ENCODE peak calls at places on chromosomes 6 and 20, in nine cellular contexts. A is ovary, P is A549, C is K562, L is GM12878, W is HepG2, E is H1, G is tibial nerve, V is suprapubic skin. K is an unnamed sample.

GRCh38 chr6:9398794-9399373 is 963.5 kb upstream of the SLC35B3 start:
- DNase-seq in C (no peak), E (no peak), V (peak; percentile 55), A (no peak), W (no peak), P (no peak), G (no peak), L (no peak), K (no peak)

GRCh38 chr6:5676701-5677100 is 330.0 kb downstream of the NRN1 start:
- DNase-seq in W (no peak), C (no peak), P (no peak), G (no peak), L (no peak), E (no peak), A (no peak), V (no peak), K (no peak)

GRCh38 chr6:88048556-88048955 is 915 bp downstream of the SPACA1 start:
- DNase-seq in C (no peak), L (no peak), E (no peak), V (no peak), G (no peak), P (no peak), W (no peak), A (no peak), K (no peak)

GRCh38 chr20:22471156-22471836 is 113.1 kb downstream of the FOXA2 start:
- DNase-seq in E (no peak), L (no peak), W (peak; percentile 72), P (peak; percentile 56), C (peak; percentile 24), G (no peak), A (no peak), V (no peak), K (no peak)

GRCh38 chr6:14396392-14396791 is 278.8 kb downstream of the CD83 start:
- DNase-seq in V (no peak), W (no peak), G (no peak), P (no peak), A (no peak), C (no peak), L (no peak), E (no peak), K (no peak)

GRCh38 chr6:118867181-118867580 is 26.8 kb upstream of the ASF1A start:
- DNase-seq in A (no peak), G (no peak), P (no peak), C (no peak), W (no peak), V (no peak), E (no peak), L (no peak), K (no peak)

GRCh38 chr6:16735014-16735413 is 26.2 kb downstream of the ATXN1 start:
- DNase-seq in G (no peak), W (no peak), L (no peak), V (no peak), E (no peak), C (no peak), P (no peak), A (no peak), K (no peak)

GRCh38 chr6:128882991-128883571 is at the start of gene LAMA2:
- DNase-seq in A (peak; percentile 87), E (peak; percentile 87), W (peak; percentile 7), P (no peak), C (no peak), G (peak; percentile 76), L (no peak), V (peak; percentile 86), K (peak; percentile 95)

GRCh38 chr6:87846446-87846845 is 144.4 kb upstream of the AKIRIN2 start:
- DNase-seq in L (no peak), C (no peak), E (no peak), G (no peak), A (no peak), W (no peak), P (no peak), V (no peak), K (no peak)

GRCh38 chr6:1336246-1336843 is 24.4 kb downstream of the FOXQ1 start:
- DNase-seq in V (no peak), A (no peak), L (no peak), E (no peak), W (peak; percentile 90), P (no peak), G (no peak), C (no peak), K (peak; percentile 83)

GRCh38 chr6:4916954-4917561 is 86.8 kb downstream of the RPP40 start:
- DNase-seq in C (no peak), A (no peak), G (no peak), L (no peak), W (no peak), E (no peak), V (no peak), P (no peak), K (no peak)

GRCh38 chr6:130980310-130981032 is 82.6 kb downstream of the EPB41L2 start:
- DNase-seq in A (no peak), P (no peak), W (no peak), V (no peak), E (no peak), G (no peak), C (no peak), L (no peak), K (no peak)

GRCh38 chr20:32834972-32835371 is 15.2 kb downstream of the MAPRE1 start:
- DNase-seq in E (no peak), W (no peak), V (no peak), C (no peak), G (no peak), L (no peak), A (no peak), P (no peak), K (no peak)

GRCh38 chr6:27795697-27796494 is 116.3 kb downstream of the OR2B2 start:
- DNase-seq in E (peak; percentile 75), C (peak; percentile 75), A (peak; percentile 37), P (peak; percentile 36), W (peak; percentile 95), G (peak; percentile 97), L (peak; percentile 91), V (no peak), K (no peak)

GRCh38 chr20:53957421-53958172 is 112.8 kb downstream of the BCAS1 start:
- DNase-seq in V (no peak), W (no peak), C (no peak), E (no peak), L (no peak), G (no peak), P (no peak), A (no peak), K (no peak)

GRCh38 chr20:17871861-17872260 is 96.7 kb downstream of the SNX5 start:
- DNase-seq in V (peak; percentile 39), W (no peak), A (no peak), L (no peak), G (no peak), P (no peak), E (no peak), C (no peak), K (no peak)

GRCh38 chr20:34302723-34303528 is at the start of gene AHCY:
- DNase-seq in W (peak; percentile 97), C (peak; percentile 92), P (peak; percentile 95), E (peak; percentile 97), V (peak; percentile 98), A (peak; percentile 93), G (peak; percentile 92), L (peak; percentile 82), K (peak; percentile 99)
- TF ChIP-seq POLR2A in W (peak; percentile 96), C (peak; percentile 91), P (peak; percentile 89), E (peak; percentile 84), V (peak; percentile 43), A (peak; percentile 63), G (peak; percentile 43), L (peak; percentile 90), K (peak; percentile 43)

DNA sequence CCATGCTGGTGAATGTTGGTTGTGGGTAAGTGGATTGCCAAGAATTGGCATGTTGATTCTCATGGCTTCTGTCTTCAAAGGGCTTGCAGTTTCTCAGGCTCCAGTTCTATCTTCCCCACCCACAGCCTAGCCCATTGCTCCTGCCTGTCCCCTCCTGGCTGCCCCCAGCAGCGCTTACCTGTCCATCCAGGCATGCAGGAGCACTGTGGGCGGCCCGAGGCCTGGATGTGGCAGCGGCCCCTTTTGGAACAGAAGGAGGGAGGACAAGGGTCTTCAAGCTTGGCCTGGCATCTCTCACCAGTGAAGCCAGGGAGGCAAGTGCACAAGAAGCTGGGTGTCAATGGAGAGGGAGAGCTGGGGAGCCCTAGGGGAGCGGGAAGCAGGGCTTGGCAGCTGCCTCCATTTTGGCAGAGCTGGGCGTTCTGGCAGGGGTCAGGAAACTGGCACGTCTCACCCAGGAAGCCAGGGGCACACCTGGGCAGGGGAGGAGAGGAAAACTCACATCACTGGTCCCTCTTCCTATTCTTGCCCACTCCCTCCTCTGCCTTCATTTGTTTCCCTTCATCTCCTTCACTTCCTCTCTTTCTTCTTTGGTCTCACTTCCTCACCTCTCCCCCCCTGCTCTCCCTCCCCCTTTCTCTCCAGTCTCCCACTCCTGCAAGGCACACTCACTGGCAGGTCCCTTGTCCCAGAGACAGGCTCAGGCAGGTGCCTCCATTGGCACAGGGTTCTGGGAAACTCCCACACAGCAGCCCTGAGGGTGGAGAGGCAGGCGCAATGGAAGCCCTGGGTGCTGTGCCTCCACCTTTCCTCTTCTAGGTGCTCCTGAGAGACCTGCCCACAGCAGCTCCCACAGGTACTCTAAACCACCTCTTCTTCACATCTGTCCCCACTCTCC is 1.3 kb downstream of the NOTCH4 start:
- DNase-seq in V (no peak), C (no peak), E (no peak), P (no peak), L (no peak), W (no peak), G (no peak), A (no peak), K (no peak)
- H3K4me3 ChIP-seq in V (peak overlapping the region; percentile 21), C (no peak overlapping the region), E (no peak overlapping the region), P (no peak overlapping the region), L (no peak overlapping the region), W (no peak overlapping the region), G (peak overlapping the region; percentile 20), A (no peak overlapping the region), K (peak overlapping the region; percentile 27)

GRCh38 chr6:68575765-68576439 is 59.2 kb upstream of the ADGRB3 start:
- DNase-seq in E (peak; percentile 62), L (no peak), P (no peak), A (no peak), C (peak; percentile 34), G (no peak), W (no peak), V (no peak), K (no peak)
- TF ChIP-seq EP300 in E (no peak), L (no peak), P (no peak), A (no peak), C (no peak), G (no peak), W (no peak), V (no peak), K (no peak)

DNA sequence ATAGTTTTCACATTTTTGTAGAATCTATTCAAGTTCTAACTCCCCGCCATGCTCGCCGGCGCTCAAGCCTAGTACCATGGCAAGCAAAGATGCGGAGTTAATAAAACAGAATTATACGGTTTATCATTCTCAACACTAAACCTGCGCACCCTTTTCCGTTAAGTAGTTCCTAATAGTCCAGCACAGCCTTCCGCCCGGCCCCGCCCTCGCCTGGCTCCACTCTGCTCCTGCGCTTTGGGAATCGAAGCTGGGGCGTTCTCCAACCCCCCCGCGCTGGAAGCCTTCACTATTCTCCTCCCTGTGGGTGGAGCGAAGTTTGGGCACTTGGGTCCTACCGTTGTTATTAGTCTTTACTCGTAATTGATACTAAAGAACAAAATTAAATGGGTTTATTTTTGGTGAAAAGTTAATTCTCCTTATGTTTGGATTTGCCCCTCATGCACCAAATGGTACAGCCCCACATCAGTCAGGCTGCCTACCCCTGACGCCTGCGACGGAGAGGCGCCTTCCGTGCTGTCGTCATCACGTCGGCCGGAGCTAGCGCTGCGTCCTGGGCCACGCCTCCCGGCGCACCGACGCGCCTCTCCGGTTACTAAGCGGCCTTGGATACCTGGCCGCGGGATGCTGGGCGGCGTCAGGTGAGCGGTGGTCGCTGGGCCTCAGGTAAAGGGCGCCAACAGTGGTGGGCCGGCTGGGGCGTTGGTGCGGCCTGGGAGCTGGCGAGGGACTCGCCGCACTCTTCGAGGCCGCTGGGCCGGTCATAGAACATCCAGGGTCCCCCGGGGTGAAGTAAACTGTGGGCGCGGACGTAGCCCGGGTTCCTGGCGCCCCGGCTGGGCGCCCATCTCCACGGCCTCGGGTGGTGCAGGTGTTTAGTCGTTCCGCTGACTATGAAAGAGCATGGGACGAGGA is at the start of gene IFT52:
- DNase-seq in W (peak; percentile 93), C (peak; percentile 90), E (peak; percentile 89), L (peak; percentile 81), P (peak; percentile 84), V (peak; percentile 96), G (peak; percentile 92), A (peak; percentile 92), K (peak; percentile 98)
- TF ChIP-seq POLR2A in W (peak; percentile 88), C (no peak), E (no peak), L (peak; percentile 67), P (peak; percentile 84), V (no peak), G (no peak), A (peak; percentile 60), K (no peak)